ENCODE peak calls at places on chromosomes 12 and 14, in six cellular contexts. One of them, this sample, is unnamed.

GRCh38 chr14:89507521-89507920 is 90.5 kb upstream of the FOXN3 start:
- DNase-seq in uterus: no peak
- DNase-seq in nucleus accumbens: no peak
- DNase-seq in iPS-NIHi11: no peak
- DNase-seq in activated CD4-positive, alpha-beta T cell treated with anti-CD3 and anti-CD28 coated beads, Interleukin-2, amount 50 U/mL, for 24 hours: no peak
- DNase-seq in left ventricle myocardium inferior: no peak
- DNase-seq in this sample: no peak

GRCh38 chr12:39619316-39619659 is 315 bp downstream of the ABCD2 start:
- DNase-seq in uterus: no peak
- DNase-seq in nucleus accumbens: no peak
- DNase-seq in iPS-NIHi11: no peak
- DNase-seq in activated CD4-positive, alpha-beta T cell treated with anti-CD3 and anti-CD28 coated beads, Interleukin-2, amount 50 U/mL, for 24 hours: no peak
- DNase-seq in left ventricle myocardium inferior: no peak
- DNase-seq in this sample: no peak

GRCh38 chr14:105223770-105224544 is 24.4 kb upstream of the BTBD6 start:
- DNase-seq in uterus: no peak
- DNase-seq in nucleus accumbens: no peak
- DNase-seq in iPS-NIHi11: no peak
- DNase-seq in activated CD4-positive, alpha-beta T cell treated with anti-CD3 and anti-CD28 coated beads, Interleukin-2, amount 50 U/mL, for 24 hours: no peak
- DNase-seq in left ventricle myocardium inferior: no peak
- DNase-seq in this sample: no peak

GRCh38 chr12:52645982-52646381 is 6.0 kb downstream of the KRT2 start:
- DNase-seq in uterus: no peak
- DNase-seq in nucleus accumbens: no peak
- DNase-seq in iPS-NIHi11: no peak
- DNase-seq in activated CD4-positive, alpha-beta T cell treated with anti-CD3 and anti-CD28 coated beads, Interleukin-2, amount 50 U/mL, for 24 hours: no peak
- DNase-seq in left ventricle myocardium inferior: no peak
- DNase-seq in this sample: no peak

GRCh38 chr14:106094654-106095189 is 568.3 kb downstream of the TMEM121 start:
- DNase-seq in uterus: no peak
- DNase-seq in nucleus accumbens: no peak
- DNase-seq in iPS-NIHi11: no peak
- DNase-seq in activated CD4-positive, alpha-beta T cell treated with anti-CD3 and anti-CD28 coated beads, Interleukin-2, amount 50 U/mL, for 24 hours: peak
- DNase-seq in left ventricle myocardium inferior: no peak
- DNase-seq in this sample: no peak

GRCh38 chr12:30996255-30996654 is 69.7 kb downstream of the TSPAN11 start:
- DNase-seq in uterus: no peak
- DNase-seq in nucleus accumbens: no peak
- DNase-seq in iPS-NIHi11: no peak
- DNase-seq in activated CD4-positive, alpha-beta T cell treated with anti-CD3 and anti-CD28 coated beads, Interleukin-2, amount 50 U/mL, for 24 hours: no peak
- DNase-seq in left ventricle myocardium inferior: no peak
- DNase-seq in this sample: no peak

GRCh38 chr12:50574621-50575348 is 70.0 kb downstream of the DIP2B start:
- DNase-seq in uterus: no peak
- DNase-seq in nucleus accumbens: no peak
- DNase-seq in iPS-NIHi11: no peak
- DNase-seq in activated CD4-positive, alpha-beta T cell treated with anti-CD3 and anti-CD28 coated beads, Interleukin-2, amount 50 U/mL, for 24 hours: no peak
- DNase-seq in left ventricle myocardium inferior: no peak
- DNase-seq in this sample: no peak

GRCh38 chr12:48827026-48827425 is 8.7 kb downstream of the CACNB3 start:
- DNase-seq in uterus: no peak
- DNase-seq in nucleus accumbens: no peak
- DNase-seq in iPS-NIHi11: no peak
- DNase-seq in activated CD4-positive, alpha-beta T cell treated with anti-CD3 and anti-CD28 coated beads, Interleukin-2, amount 50 U/mL, for 24 hours: no peak
- DNase-seq in left ventricle myocardium inferior: no peak
- DNase-seq in this sample: no peak

GRCh38 chr14:25150401-25150800 is 100.5 kb upstream of the STXBP6 start:
- DNase-seq in uterus: no peak
- DNase-seq in nucleus accumbens: no peak
- DNase-seq in iPS-NIHi11: no peak
- DNase-seq in activated CD4-positive, alpha-beta T cell treated with anti-CD3 and anti-CD28 coated beads, Interleukin-2, amount 50 U/mL, for 24 hours: no peak
- DNase-seq in left ventricle myocardium inferior: no peak
- DNase-seq in this sample: no peak

GRCh38 chr12:48489012-48489411 is 6.7 kb downstream of the C12orf54 start:
- DNase-seq in uterus: no peak
- DNase-seq in nucleus accumbens: no peak
- DNase-seq in iPS-NIHi11: no peak
- DNase-seq in activated CD4-positive, alpha-beta T cell treated with anti-CD3 and anti-CD28 coated beads, Interleukin-2, amount 50 U/mL, for 24 hours: no peak
- DNase-seq in left ventricle myocardium inferior: no peak
- DNase-seq in this sample: no peak

GRCh38 chr12:110600254-110600653 is 13.7 kb upstream of the TCTN1 start:
- DNase-seq in uterus: no peak
- DNase-seq in nucleus accumbens: no peak
- DNase-seq in iPS-NIHi11: no peak
- DNase-seq in activated CD4-positive, alpha-beta T cell treated with anti-CD3 and anti-CD28 coated beads, Interleukin-2, amount 50 U/mL, for 24 hours: no peak
- DNase-seq in left ventricle myocardium inferior: no peak
- DNase-seq in this sample: no peak

GRCh38 chr12:127271776-127272175 is 995.2 kb upstream of the TMEM132C start:
- DNase-seq in uterus: no peak
- DNase-seq in nucleus accumbens: no peak
- DNase-seq in iPS-NIHi11: no peak
- DNase-seq in activated CD4-positive, alpha-beta T cell treated with anti-CD3 and anti-CD28 coated beads, Interleukin-2, amount 50 U/mL, for 24 hours: no peak
- DNase-seq in left ventricle myocardium inferior: no peak
- DNase-seq in this sample: no peak

GRCh38 chr14:23938823-23939222 is 14.7 kb upstream of the DHRS4 start:
- DNase-seq in uterus: no peak
- DNase-seq in nucleus accumbens: no peak
- DNase-seq in iPS-NIHi11: no peak
- DNase-seq in activated CD4-positive, alpha-beta T cell treated with anti-CD3 and anti-CD28 coated beads, Interleukin-2, amount 50 U/mL, for 24 hours: no peak
- DNase-seq in left ventricle myocardium inferior: no peak
- DNase-seq in this sample: no peak

GRCh38 chr14:95098984-95099599 is 58.2 kb downstream of the DICER1 start:
- DNase-seq in uterus: peak
- DNase-seq in nucleus accumbens: peak
- DNase-seq in iPS-NIHi11: peak
- DNase-seq in activated CD4-positive, alpha-beta T cell treated with anti-CD3 and anti-CD28 coated beads, Interleukin-2, amount 50 U/mL, for 24 hours: peak
- DNase-seq in left ventricle myocardium inferior: peak
- DNase-seq in this sample: peak